ENCODE peak calls at places on chromosomes 3 and 15, in five cellular contexts. B is KG1; X is epithelial cell of esophagus; H is NCI-H774; F is stimulated activated CD4-positive, alpha-beta T cell treated with anti-CD3 and anti-CD28 coated beads, Interleukin-12 subunit alpha, Interleukin-12 subunit beta, amount 100 ng/mL, for 4 hours. E is an unnamed sample.

GRCh38 chr3:15645740-15646490 is 44.4 kb downstream of the BTD start:
- DNase-seq in B (no peak), X (peak; percentile 94), H (no peak), F (no peak), E (peak; percentile 66)

GRCh38 chr3:195200010-195200822 is 70.7 kb downstream of the XXYLT1 start:
- DNase-seq in B (no peak), X (no peak), H (no peak), F (no peak), E (no peak)

GRCh38 chr15:40854161-40854560 is 10.3 kb downstream of the SPINT1 start:
- DNase-seq in B (no peak), X (no peak), H (no peak), F (no peak), E (no peak)

GRCh38 chr3:38163117-38163870 is 2.0 kb upstream of the OXSR1 start:
- DNase-seq in B (no peak), X (no peak), H (no peak), F (no peak), E (no peak)

GRCh38 chr3:48413086-48413485 is 16.8 kb downstream of the PLXNB1 start:
- DNase-seq in B (no peak), X (peak; percentile 37), H (no peak), F (no peak), E (no peak)

GRCh38 chr3:46812237-46812791 is 50.9 kb downstream of the MYL3 start:
- DNase-seq in B (no peak), X (peak; percentile 79), H (peak; percentile 51), F (peak; percentile 78), E (no peak)

GRCh38 chr3:27666708-27667107 is 55.4 kb downstream of the EOMES start:
- DNase-seq in B (peak; percentile 55), X (no peak), H (no peak), F (no peak), E (peak; percentile 89)

GRCh38 chr3:100024520-100025303 is 89.6 kb downstream of the FILIP1L start:
- DNase-seq in B (no peak), X (no peak), H (no peak), F (no peak), E (no peak)

GRCh38 chr3:66041116-66041515 is 2.4 kb upstream of the MAGI1 start:
- DNase-seq in B (no peak), X (no peak), H (no peak), F (no peak), E (no peak)

GRCh38 chr3:56725175-56725574 is 42.1 kb upstream of the TASOR start:
- DNase-seq in B (no peak), X (no peak), H (no peak), F (peak; percentile 22), E (no peak)

GRCh38 chr3:186915808-186916796 is 14.2 kb upstream of the ST6GAL1 start:
- DNase-seq in B (no peak), X (peak; percentile 82), H (no peak), F (no peak), E (no peak)